ENCODE peak calls at places on chromosome 11, in ten cellular contexts. One of them, this sample, is unnamed.

GRCh38 chr11:20522536-20522935 is 76.9 kb upstream of the SLC6A5 start:
- DNase-seq in HCT116: no peak
- DNase-seq in spleen: no peak
- DNase-seq in K562: no peak
- DNase-seq in heart left ventricle: no peak
- DNase-seq in breast epithelium: no peak
- DNase-seq in endothelial cell of umbilical vein: no peak
- DNase-seq in body of pancreas: no peak
- DNase-seq in gastrocnemius medialis: no peak
- DNase-seq in adrenal gland: no peak
- DNase-seq in this sample: no peak

GRCh38 chr11:65362320-65362931 is 7.9 kb downstream of the TIGD3 start:
- DNase-seq in HCT116: no peak
- DNase-seq in spleen: peak
- DNase-seq in K562: no peak
- DNase-seq in heart left ventricle: no peak
- DNase-seq in breast epithelium: no peak
- DNase-seq in endothelial cell of umbilical vein: no peak
- DNase-seq in body of pancreas: no peak
- DNase-seq in gastrocnemius medialis: no peak
- DNase-seq in adrenal gland: no peak
- DNase-seq in this sample: no peak

GRCh38 chr11:118791015-118791960 is at the start of gene DDX6:
- DNase-seq in HCT116: peak
- DNase-seq in spleen: peak
- DNase-seq in K562: peak
- DNase-seq in heart left ventricle: peak
- DNase-seq in breast epithelium: peak
- DNase-seq in endothelial cell of umbilical vein: peak
- DNase-seq in body of pancreas: peak
- DNase-seq in gastrocnemius medialis: peak
- DNase-seq in adrenal gland: peak
- DNase-seq in this sample: peak

GRCh38 chr11:104637652-104638170 is 260.5 kb downstream of the CASP12 start:
- DNase-seq in HCT116: no peak
- DNase-seq in spleen: no peak
- DNase-seq in K562: no peak
- DNase-seq in heart left ventricle: no peak
- DNase-seq in breast epithelium: no peak
- DNase-seq in endothelial cell of umbilical vein: peak
- DNase-seq in body of pancreas: no peak
- DNase-seq in gastrocnemius medialis: no peak
- DNase-seq in adrenal gland: no peak
- DNase-seq in this sample: no peak

GRCh38 chr11:72665911-72666472 is 8.2 kb downstream of the PDE2A start:
- DNase-seq in HCT116: no peak
- DNase-seq in spleen: no peak
- DNase-seq in K562: no peak
- DNase-seq in heart left ventricle: no peak
- DNase-seq in breast epithelium: no peak
- DNase-seq in endothelial cell of umbilical vein: no peak
- DNase-seq in body of pancreas: no peak
- DNase-seq in gastrocnemius medialis: no peak
- DNase-seq in adrenal gland: no peak
- DNase-seq in this sample: no peak

GRCh38 chr11:109132539-109132938 is 289.5 kb upstream of the C11orf87 start:
- DNase-seq in HCT116: no peak
- DNase-seq in spleen: no peak
- DNase-seq in K562: no peak
- DNase-seq in heart left ventricle: no peak
- DNase-seq in breast epithelium: no peak
- DNase-seq in endothelial cell of umbilical vein: no peak
- DNase-seq in body of pancreas: no peak
- DNase-seq in gastrocnemius medialis: no peak
- DNase-seq in adrenal gland: no peak
- DNase-seq in this sample: no peak

GRCh38 chr11:112292785-112293407 is 32.2 kb upstream of the PLET1 start:
- DNase-seq in HCT116: no peak
- DNase-seq in spleen: no peak
- DNase-seq in K562: no peak
- DNase-seq in heart left ventricle: no peak
- DNase-seq in breast epithelium: no peak
- DNase-seq in endothelial cell of umbilical vein: peak
- DNase-seq in body of pancreas: peak
- DNase-seq in gastrocnemius medialis: peak
- DNase-seq in adrenal gland: peak
- DNase-seq in this sample: no peak

GRCh38 chr11:102241026-102241425 is 76.3 kb upstream of the BIRC3 start:
- DNase-seq in HCT116: no peak
- DNase-seq in spleen: no peak
- DNase-seq in K562: no peak
- DNase-seq in heart left ventricle: no peak
- DNase-seq in breast epithelium: no peak
- DNase-seq in endothelial cell of umbilical vein: no peak
- DNase-seq in body of pancreas: no peak
- DNase-seq in gastrocnemius medialis: no peak
- DNase-seq in adrenal gland: no peak
- DNase-seq in this sample: no peak

GRCh38 chr11:67056640-67057409 is at the start of gene RHOD:
- DNase-seq in HCT116: no peak
- DNase-seq in spleen: peak
- DNase-seq in K562: no peak
- DNase-seq in heart left ventricle: no peak
- DNase-seq in breast epithelium: peak
- DNase-seq in endothelial cell of umbilical vein: peak
- DNase-seq in body of pancreas: peak
- DNase-seq in gastrocnemius medialis: no peak
- DNase-seq in adrenal gland: no peak
- DNase-seq in this sample: no peak

GRCh38 chr11:6746626-6747025 is 25.1 kb downstream of the OR2AG2 start:
- DNase-seq in HCT116: no peak
- DNase-seq in spleen: no peak
- DNase-seq in K562: no peak
- DNase-seq in heart left ventricle: no peak
- DNase-seq in breast epithelium: no peak
- DNase-seq in endothelial cell of umbilical vein: no peak
- DNase-seq in body of pancreas: no peak
- DNase-seq in gastrocnemius medialis: no peak
- DNase-seq in adrenal gland: no peak
- DNase-seq in this sample: no peak

GRCh38 chr11:108223449-108224149 is 732 bp downstream of the ATM start:
- DNase-seq in HCT116: no peak
- DNase-seq in spleen: no peak
- DNase-seq in K562: peak
- DNase-seq in heart left ventricle: no peak
- DNase-seq in breast epithelium: no peak
- DNase-seq in endothelial cell of umbilical vein: no peak
- DNase-seq in body of pancreas: no peak
- DNase-seq in gastrocnemius medialis: no peak
- DNase-seq in adrenal gland: no peak
- DNase-seq in this sample: no peak

GRCh38 chr11:9664276-9665171 is 647 bp downstream of the SWAP70 start:
- DNase-seq in HCT116: no peak
- DNase-seq in spleen: peak
- DNase-seq in K562: no peak
- DNase-seq in heart left ventricle: peak
- DNase-seq in breast epithelium: peak
- DNase-seq in endothelial cell of umbilical vein: peak
- DNase-seq in body of pancreas: peak
- DNase-seq in gastrocnemius medialis: no peak
- DNase-seq in adrenal gland: peak
- DNase-seq in this sample: peak

GRCh38 chr11:76604652-76605241 is 65.8 kb downstream of the LRRC32 start:
- DNase-seq in HCT116: no peak
- DNase-seq in spleen: no peak
- DNase-seq in K562: no peak
- DNase-seq in heart left ventricle: peak
- DNase-seq in breast epithelium: no peak
- DNase-seq in endothelial cell of umbilical vein: no peak
- DNase-seq in body of pancreas: peak
- DNase-seq in gastrocnemius medialis: peak
- DNase-seq in adrenal gland: peak
- DNase-seq in this sample: no peak

GRCh38 chr11:12158926-12159325 is 48.5 kb downstream of the MICAL2 start:
- DNase-seq in HCT116: no peak
- DNase-seq in spleen: no peak
- DNase-seq in K562: peak
- DNase-seq in heart left ventricle: no peak
- DNase-seq in breast epithelium: no peak
- DNase-seq in endothelial cell of umbilical vein: no peak
- DNase-seq in body of pancreas: no peak
- DNase-seq in gastrocnemius medialis: no peak
- DNase-seq in adrenal gland: no peak
- DNase-seq in this sample: no peak

GRCh38 chr11:12160231-12160630 is 49.8 kb downstream of the MICAL2 start:
- DNase-seq in HCT116: no peak
- DNase-seq in spleen: no peak
- DNase-seq in K562: no peak
- DNase-seq in heart left ventricle: no peak
- DNase-seq in breast epithelium: no peak
- DNase-seq in endothelial cell of umbilical vein: no peak
- DNase-seq in body of pancreas: no peak
- DNase-seq in gastrocnemius medialis: no peak
- DNase-seq in adrenal gland: no peak
- DNase-seq in this sample: no peak

GRCh38 chr11:12161137-12161536 is 50.7 kb downstream of the MICAL2 start:
- DNase-seq in HCT116: no peak
- DNase-seq in spleen: peak
- DNase-seq in K562: no peak
- DNase-seq in heart left ventricle: no peak
- DNase-seq in breast epithelium: no peak
- DNase-seq in endothelial cell of umbilical vein: no peak
- DNase-seq in body of pancreas: no peak
- DNase-seq in gastrocnemius medialis: no peak
- DNase-seq in adrenal gland: no peak
- DNase-seq in this sample: no peak

GRCh38 chr11:12160680-12161079 is 50.3 kb downstream of the MICAL2 start:
- DNase-seq in HCT116: no peak
- DNase-seq in spleen: peak
- DNase-seq in K562: no peak
- DNase-seq in heart left ventricle: no peak
- DNase-seq in breast epithelium: no peak
- DNase-seq in endothelial cell of umbilical vein: no peak
- DNase-seq in body of pancreas: no peak
- DNase-seq in gastrocnemius medialis: no peak
- DNase-seq in adrenal gland: no peak
- DNase-seq in this sample: no peak

GRCh38 chr11:12159351-12160099 is 49.1 kb downstream of the MICAL2 start:
- DNase-seq in HCT116: no peak
- DNase-seq in spleen: no peak
- DNase-seq in K562: no peak
- DNase-seq in heart left ventricle: no peak
- DNase-seq in breast epithelium: no peak
- DNase-seq in endothelial cell of umbilical vein: peak
- DNase-seq in body of pancreas: no peak
- DNase-seq in gastrocnemius medialis: peak
- DNase-seq in adrenal gland: no peak
- DNase-seq in this sample: peak
- TF ChIP-seq POLR2A in HCT116: no peak
- TF ChIP-seq POLR2A in spleen: no peak
- TF ChIP-seq POLR2A in K562: no peak
- TF ChIP-seq POLR2A in heart left ventricle: no peak
- TF ChIP-seq POLR2A in breast epithelium: no peak
- TF ChIP-seq POLR2A in endothelial cell of umbilical vein: no peak
- TF ChIP-seq POLR2A in body of pancreas: no peak
- TF ChIP-seq POLR2A in gastrocnemius medialis: peak
- TF ChIP-seq POLR2A in adrenal gland: no peak
- TF ChIP-seq POLR2A in this sample: no peak

GRCh38 chr11:61480261-61480660 is 28.3 kb upstream of the LRRC10B start:
- DNase-seq in HCT116: no peak
- DNase-seq in spleen: no peak
- DNase-seq in K562: no peak
- DNase-seq in heart left ventricle: no peak
- DNase-seq in breast epithelium: no peak
- DNase-seq in endothelial cell of umbilical vein: no peak
- DNase-seq in body of pancreas: no peak
- DNase-seq in gastrocnemius medialis: no peak
- DNase-seq in adrenal gland: no peak
- DNase-seq in this sample: no peak
- TF ChIP-seq POLR2A in HCT116: no peak
- TF ChIP-seq POLR2A in spleen: no peak
- TF ChIP-seq POLR2A in K562: no peak
- TF ChIP-seq POLR2A in heart left ventricle: no peak
- TF ChIP-seq POLR2A in breast epithelium: no peak
- TF ChIP-seq POLR2A in endothelial cell of umbilical vein: no peak
- TF ChIP-seq POLR2A in body of pancreas: no peak
- TF ChIP-seq POLR2A in gastrocnemius medialis: no peak
- TF ChIP-seq POLR2A in adrenal gland: no peak
- TF ChIP-seq POLR2A in this sample: no peak

GRCh38 chr11:418343-419247 is 3.8 kb upstream of the SIGIRR start:
- DNase-seq in HCT116: no peak
- DNase-seq in spleen: peak
- DNase-seq in K562: no peak
- DNase-seq in heart left ventricle: no peak
- DNase-seq in breast epithelium: no peak
- DNase-seq in endothelial cell of umbilical vein: no peak
- DNase-seq in body of pancreas: no peak
- DNase-seq in gastrocnemius medialis: no peak
- DNase-seq in adrenal gland: no peak
- DNase-seq in this sample: no peak

GRCh38 chr11:416051-416756 is 1.4 kb upstream of the SIGIRR start:
- DNase-seq in HCT116: no peak
- DNase-seq in spleen: no peak
- DNase-seq in K562: no peak
- DNase-seq in heart left ventricle: no peak
- DNase-seq in breast epithelium: no peak
- DNase-seq in endothelial cell of umbilical vein: no peak
- DNase-seq in body of pancreas: no peak
- DNase-seq in gastrocnemius medialis: no peak
- DNase-seq in adrenal gland: no peak
- DNase-seq in this sample: no peak

GRCh38 chr11:415640-416041 is 842 bp upstream of the SIGIRR start:
- DNase-seq in HCT116: no peak
- DNase-seq in spleen: peak
- DNase-seq in K562: no peak
- DNase-seq in heart left ventricle: no peak
- DNase-seq in breast epithelium: no peak
- DNase-seq in endothelial cell of umbilical vein: no peak
- DNase-seq in body of pancreas: no peak
- DNase-seq in gastrocnemius medialis: no peak
- DNase-seq in adrenal gland: no peak
- DNase-seq in this sample: no peak

GRCh38 chr11:417652-418342 is 3.0 kb upstream of the SIGIRR start:
- DNase-seq in HCT116: no peak
- DNase-seq in spleen: peak
- DNase-seq in K562: no peak
- DNase-seq in heart left ventricle: no peak
- DNase-seq in breast epithelium: no peak
- DNase-seq in endothelial cell of umbilical vein: no peak
- DNase-seq in body of pancreas: no peak
- DNase-seq in gastrocnemius medialis: no peak
- DNase-seq in adrenal gland: no peak
- DNase-seq in this sample: no peak

GRCh38 chr11:416757-417621 is 2.2 kb upstream of the SIGIRR start:
- DNase-seq in HCT116: no peak
- DNase-seq in spleen: peak
- DNase-seq in K562: no peak
- DNase-seq in heart left ventricle: peak
- DNase-seq in breast epithelium: no peak
- DNase-seq in endothelial cell of umbilical vein: peak
- DNase-seq in body of pancreas: peak
- DNase-seq in gastrocnemius medialis: no peak
- DNase-seq in adrenal gland: no peak
- DNase-seq in this sample: no peak
- TF ChIP-seq POLR2A in HCT116: no peak
- TF ChIP-seq POLR2A in spleen: no peak
- TF ChIP-seq POLR2A in K562: no peak
- TF ChIP-seq POLR2A in heart left ventricle: peak
- TF ChIP-seq POLR2A in breast epithelium: no peak
- TF ChIP-seq POLR2A in endothelial cell of umbilical vein: peak
- TF ChIP-seq POLR2A in body of pancreas: peak
- TF ChIP-seq POLR2A in gastrocnemius medialis: peak
- TF ChIP-seq POLR2A in adrenal gland: no peak
- TF ChIP-seq POLR2A in this sample: no peak

GRCh38 chr11:100902454-100903141 is 215.5 kb downstream of the ARHGAP42 start:
- DNase-seq in HCT116: no peak
- DNase-seq in spleen: no peak
- DNase-seq in K562: no peak
- DNase-seq in heart left ventricle: no peak
- DNase-seq in breast epithelium: peak
- DNase-seq in endothelial cell of umbilical vein: no peak
- DNase-seq in body of pancreas: peak
- DNase-seq in gastrocnemius medialis: no peak
- DNase-seq in adrenal gland: no peak
- DNase-seq in this sample: no peak
- TF ChIP-seq POLR2A in HCT116: no peak
- TF ChIP-seq POLR2A in spleen: no peak
- TF ChIP-seq POLR2A in K562: no peak
- TF ChIP-seq POLR2A in heart left ventricle: no peak
- TF ChIP-seq POLR2A in breast epithelium: no peak
- TF ChIP-seq POLR2A in endothelial cell of umbilical vein: no peak
- TF ChIP-seq POLR2A in body of pancreas: no peak
- TF ChIP-seq POLR2A in gastrocnemius medialis: no peak
- TF ChIP-seq POLR2A in adrenal gland: no peak
- TF ChIP-seq POLR2A in this sample: no peak

This sample was measured in H54.